ENCODE peak calls at places on chromosomes 12 and 14, in five cellular contexts. A, B, F, C and S are unnamed samples.

GRCh38 chr14:71142375-71143038 is 235.2 kb downstream of the PCNX1 start:
- DNase-seq in A (no peak), B (no peak), F (no peak), C (peak), S (no peak)

GRCh38 chr12:113860950-113861349 is 105.2 kb downstream of the RBM19 start:
- DNase-seq in A (no peak), B (no peak), F (no peak), C (peak), S (peak)

GRCh38 chr12:119157528-119157927 is 21.2 kb upstream of the HSPB8 start:
- DNase-seq in A (no peak), B (no peak), F (no peak), C (no peak), S (no peak)

GRCh38 chr12:60494249-60494648 is 898.4 kb downstream of the SLC16A7 start:
- DNase-seq in A (peak), B (peak), F (peak), C (peak), S (peak)

GRCh38 chr12:22043943-22044342 is 2.1 kb upstream of the CMAS start:
- DNase-seq in A (no peak), B (no peak), F (no peak), C (no peak), S (no peak)

GRCh38 chr12:52183544-52183910 is 8.3 kb downstream of the KRT80 start:
- DNase-seq in A (no peak), B (no peak), F (no peak), C (no peak), S (no peak)

GRCh38 chr12:51865470-51865745 is 16.9 kb upstream of the FIGNL2 start:
- DNase-seq in A (no peak), B (no peak), F (no peak), C (no peak), S (no peak)

GRCh38 chr12:31387011-31387410 is 61.1 kb upstream of the SINHCAF start:
- DNase-seq in A (no peak), B (no peak), F (no peak), C (no peak), S (no peak)

GRCh38 chr12:91778938-91779400 is 366.7 kb downstream of the BTG1 start:
- DNase-seq in A (no peak), B (peak), F (no peak), C (peak), S (peak)

GRCh38 chr12:64525461-64526160 is 73.7 kb downstream of the TBK1 start:
- DNase-seq in A (no peak), B (no peak), F (no peak), C (no peak), S (no peak)

GRCh38 chr12:49809369-49810158 is 18.6 kb downstream of the NCKAP5L start:
- DNase-seq in A (no peak), B (no peak), F (peak), C (no peak), S (no peak)

GRCh38 chr12:49806877-49807276 is 21.3 kb downstream of the NCKAP5L start:
- DNase-seq in A (peak), B (no peak), F (no peak), C (no peak), S (no peak)

GRCh38 chr12:49807991-49808580 is 20.1 kb downstream of the NCKAP5L start:
- DNase-seq in A (no peak), B (no peak), F (no peak), C (no peak), S (no peak)

GRCh38 chr12:49810159-49810459 is 18.1 kb downstream of the NCKAP5L start:
- DNase-seq in A (no peak), B (no peak), F (no peak), C (no peak), S (no peak)

DNA sequence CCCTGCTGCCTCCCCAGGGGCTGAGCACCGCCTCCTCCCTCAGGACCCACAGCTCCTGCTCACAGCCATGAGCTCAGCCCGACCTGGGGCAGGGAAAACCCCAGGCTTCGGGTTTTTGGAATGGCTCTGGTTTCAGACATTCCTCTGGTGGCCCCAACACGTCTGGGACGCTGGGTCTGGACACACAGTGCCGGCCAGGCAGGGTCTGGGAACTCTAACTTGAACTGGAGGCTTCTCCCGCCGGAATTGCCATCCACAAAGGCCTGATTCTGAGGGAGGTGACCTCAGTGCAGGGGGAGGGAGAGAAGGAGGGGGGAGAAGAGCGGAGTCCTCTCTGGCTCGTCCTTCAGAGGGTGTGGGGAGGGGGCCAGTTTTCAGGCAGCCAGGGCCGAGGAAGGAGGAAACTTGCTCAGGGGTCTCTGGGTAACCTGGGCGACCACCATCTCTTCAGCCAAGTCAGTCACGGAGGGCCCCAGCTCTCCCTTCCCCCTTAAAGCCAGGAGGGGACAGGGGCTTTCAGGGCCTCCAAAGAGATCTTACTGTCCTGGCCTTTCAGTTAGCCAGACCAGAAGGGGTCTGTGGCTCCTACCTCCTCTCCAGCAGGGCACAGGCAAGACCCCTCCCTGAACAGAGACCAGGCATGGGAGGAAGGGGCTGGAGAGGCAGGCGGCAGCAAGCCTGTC is 19.4 kb downstream of the NCKAP5L start:
- DNase-seq in A (no peak), B (no peak), F (peak), C (peak), S (no peak)
- H3K27ac ChIP-seq in A (no peak), B (no peak), F (peak), C (no peak), S (peak)

GRCh38 chr12:14273911-14274306 is 91.6 kb upstream of the ATF7IP start:
- DNase-seq in A (no peak), B (no peak), F (no peak), C (peak), S (no peak)

GRCh38 chr12:14275111-14275510 is 90.4 kb upstream of the ATF7IP start:
- DNase-seq in A (no peak), B (no peak), F (no peak), C (no peak), S (no peak)

GRCh38 chr12:14272954-14273910 is 92.2 kb upstream of the ATF7IP start:
- DNase-seq in A (no peak), B (no peak), F (no peak), C (no peak), S (no peak)

GRCh38 chr12:14267724-14268123 is 97.8 kb upstream of the ATF7IP start:
- DNase-seq in A (no peak), B (no peak), F (no peak), C (no peak), S (no peak)

DNA sequence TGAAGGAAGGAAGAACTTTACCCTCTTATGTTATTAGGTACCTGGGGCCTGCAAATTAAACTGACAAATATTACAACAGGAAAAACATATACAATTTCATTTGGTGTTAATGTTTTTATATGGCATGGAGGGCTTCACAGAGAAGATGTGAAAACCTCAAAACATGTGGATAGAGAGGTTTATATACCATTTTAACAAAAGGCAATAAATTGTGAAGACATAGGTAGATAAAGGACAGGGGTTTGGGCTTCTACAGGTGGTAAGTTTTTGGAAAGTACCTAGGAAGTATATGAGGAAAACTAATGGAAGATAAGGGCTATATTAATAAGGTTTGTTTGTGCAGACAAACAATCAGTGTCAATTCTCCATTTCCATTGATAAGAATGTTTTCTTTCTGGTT is 95.1 kb upstream of the ATF7IP start:
- DNase-seq in A (no peak), B (no peak), F (no peak), C (no peak), S (no peak)
- TF ChIP-seq EZH2phosphoT487 in A (no peak), B (no peak), F (no peak), C (no peak), S (no peak)

GRCh38 chr12:57902371-57903042 is 38.9 kb upstream of the ATP23 start:
- DNase-seq in A (no peak), B (no peak), F (no peak), C (no peak), S (no peak)
- H2AFZ ChIP-seq in A (no peak), B (no peak), F (no peak), C (no peak), S (no peak)

GRCh38 chr12:1091350-1091749 is 100.3 kb downstream of the ERC1 start:
- DNase-seq in A (no peak), B (no peak), F (no peak), C (no peak), S (no peak)
- H3K27ac ChIP-seq in A (peak), B (no peak), F (peak), C (no peak), S (no peak)

DNA sequence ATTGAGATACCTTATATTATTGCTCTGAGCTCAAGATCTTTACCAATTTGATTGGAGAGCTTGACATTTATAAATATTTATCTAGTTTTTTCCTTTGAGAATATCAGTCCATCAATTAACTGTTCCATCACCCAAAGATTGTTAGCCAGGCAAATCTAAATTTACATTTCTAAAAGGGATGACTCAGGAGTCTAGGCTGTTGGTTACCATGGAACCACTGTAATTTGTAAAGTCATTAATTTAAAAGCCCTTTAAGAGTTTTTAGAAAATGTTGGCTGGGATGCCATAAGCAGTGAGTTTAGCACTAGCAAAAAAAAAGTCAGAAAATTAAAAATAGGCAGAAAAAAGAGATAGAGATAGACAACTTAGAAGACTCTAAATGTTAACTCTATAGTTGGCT is 19.5 kb upstream of the SERPINA1 start:
- DNase-seq in A (no peak), B (no peak), F (no peak), C (peak), S (no peak)
- TF ChIP-seq EZH2phosphoT487 in A (no peak), B (no peak), F (no peak), C (no peak), S (no peak)

GRCh38 chr12:25376985-25377384 is 126.3 kb upstream of the KRAS start:
- DNase-seq in A (no peak), B (no peak), F (no peak), C (no peak), S (no peak)

GRCh38 chr12:25372002-25372401 is 121.3 kb upstream of the KRAS start:
- DNase-seq in A (no peak), B (no peak), F (no peak), C (no peak), S (no peak)

GRCh38 chr12:25372969-25373368 is 122.2 kb upstream of the KRAS start:
- DNase-seq in A (no peak), B (no peak), F (no peak), C (no peak), S (no peak)

GRCh38 chr12:25376392-25376791 is 125.7 kb upstream of the KRAS start:
- DNase-seq in A (no peak), B (no peak), F (no peak), C (no peak), S (no peak)

DNA sequence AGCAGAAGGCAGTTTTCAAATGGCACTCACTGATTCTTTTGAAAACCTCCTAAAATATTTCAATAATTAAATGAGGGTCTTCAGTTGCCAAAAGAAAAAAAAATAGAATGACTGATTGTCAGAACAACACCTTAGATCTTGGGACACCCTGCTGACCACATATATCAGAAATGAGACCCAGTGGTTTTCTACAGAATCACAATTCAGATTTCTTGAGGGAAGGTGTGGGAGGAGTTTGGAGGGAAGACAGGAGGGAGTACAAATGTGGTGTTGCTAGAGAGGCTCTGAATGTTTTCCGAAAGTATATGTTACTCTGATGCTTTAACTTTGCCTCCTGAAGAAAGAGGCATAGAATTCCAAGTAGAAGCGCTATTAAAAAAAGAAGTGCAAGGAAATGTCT is 122.7 kb upstream of the KRAS start:
- DNase-seq in A (no peak), B (no peak), F (no peak), C (no peak), S (no peak)
- H2AFZ ChIP-seq in A (no peak), B (no peak), F (peak), C (no peak), S (no peak)

GRCh38 chr12:93663729-93664084 is 13.5 kb upstream of the CRADD start:
- DNase-seq in A (no peak), B (no peak), F (no peak), C (no peak), S (no peak)
- H3K27ac ChIP-seq in A (no peak), B (no peak), F (no peak), C (no peak), S (peak)

DNA sequence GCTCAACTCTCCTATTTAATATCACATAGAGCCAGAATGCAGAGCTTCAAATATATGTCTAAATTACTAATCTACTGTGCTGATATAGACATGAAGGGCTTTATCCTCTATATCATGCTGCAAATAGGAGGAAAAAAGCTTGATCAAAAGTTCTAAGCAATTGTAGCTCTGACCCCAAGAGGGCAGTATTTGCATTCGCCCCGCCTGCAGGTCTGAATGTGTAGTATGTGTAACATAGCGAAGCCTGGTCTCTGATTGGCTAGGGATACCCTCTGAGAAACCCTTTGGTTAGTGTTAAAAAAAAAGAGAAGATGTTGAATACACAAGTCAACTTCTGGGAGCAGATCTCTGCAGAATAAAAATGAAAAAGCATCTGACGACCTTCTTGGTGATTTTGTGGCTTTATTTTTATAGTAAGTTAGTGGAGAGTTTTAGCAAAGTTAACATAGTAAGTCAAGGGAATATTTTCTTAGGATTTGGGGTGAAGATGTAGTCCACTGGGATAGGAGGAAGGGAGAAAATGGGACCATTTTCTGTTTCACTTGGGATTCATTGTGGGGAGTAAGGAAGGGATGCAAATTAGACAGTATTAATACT is 151.6 kb upstream of the OR4E1 start:
- DNase-seq in A (peak), B (peak), F (peak), C (peak), S (peak)
- TF ChIP-seq EZH2phosphoT487 in A (no peak), B (no peak), F (no peak), C (no peak), S (no peak)